ENCODE peak calls at places on chromosomes 11 and 22, in seven cellular contexts. U, P, H, W, T, L and C are unnamed samples.

GRCh38 chr11:60970369-60970774 is 1.1 kb upstream of the CD6 start:
- DNase-seq in H (no peak), T (no peak), P (peak), U (peak), L (peak), W (peak), C (no peak)

GRCh38 chr11:92227233-92227593 is 2.6 kb downstream of the FAT3 start:
- DNase-seq in L (peak), P (no peak), U (no peak), W (no peak), H (no peak), T (no peak), C (no peak)

GRCh38 chr11:117423046-117423575 is 95.5 kb downstream of the CEP164 start:
- DNase-seq in U (no peak), T (no peak), W (no peak), P (peak), H (peak), L (no peak), C (no peak)

GRCh38 chr11:115780625-115781024 is 276.4 kb upstream of the CADM1 start:
- DNase-seq in P (no peak), L (no peak), W (no peak), U (no peak), H (no peak), T (no peak), C (no peak)

GRCh38 chr11:35946766-35947165 is 2.9 kb downstream of the LDLRAD3 start:
- DNase-seq in P (no peak), T (no peak), W (no peak), H (no peak), L (no peak), U (no peak), C (no peak)

GRCh38 chr11:76653674-76654309 is 16.8 kb downstream of the LRRC32 start:
- DNase-seq in H (peak), T (no peak), L (no peak), P (no peak), U (no peak), W (peak), C (peak)

GRCh38 chr11:1239596-1240205 is 16.8 kb downstream of the MUC5B start:
- DNase-seq in P (no peak), T (no peak), H (no peak), U (no peak), W (no peak), L (no peak), C (no peak)

GRCh38 chr22:18075101-18075730 is 2.6 kb upstream of the PEX26 start:
- DNase-seq in L (no peak), T (no peak), H (no peak), P (peak), U (no peak), W (no peak), C (no peak)

GRCh38 chr11:72924568-72925190 is 110.5 kb downstream of the ATG16L2 start:
- DNase-seq in H (no peak), L (no peak), U (no peak), T (no peak), W (no peak), P (no peak), C (no peak)

GRCh38 chr22:20180640-20181039 is 29.8 kb upstream of the CCDC188 start:
- DNase-seq in W (no peak), T (no peak), U (no peak), P (no peak), L (no peak), H (no peak), C (no peak)

GRCh38 chr11:76599041-76600013 is 71.2 kb downstream of the LRRC32 start:
- DNase-seq in L (no peak), W (no peak), P (no peak), U (no peak), T (peak), H (no peak), C (no peak)

GRCh38 chr11:1005913-1006312 is 30.6 kb downstream of the MUC6 start:
- DNase-seq in W (peak), T (no peak), H (no peak), U (no peak), P (no peak), L (no peak), C (no peak)

GRCh38 chr22:44360686-44361381 is 48.1 kb upstream of the SHISAL1 start:
- DNase-seq in H (peak), T (peak), W (peak), U (no peak), L (no peak), P (peak), C (peak)

GRCh38 chr22:22168941-22169867 is 75.4 kb upstream of the VPREB1 start:
- DNase-seq in L (no peak), T (no peak), H (no peak), U (no peak), W (no peak), P (no peak), C (no peak)

GRCh38 chr11:70299636-70300035 is 29.1 kb downstream of the PPFIA1 start:
- DNase-seq in P (peak), H (no peak), L (no peak), U (no peak), T (no peak), W (no peak), C (no peak)

GRCh38 chr11:7538023-7538422 is 24.2 kb downstream of the PPFIBP2 start:
- DNase-seq in T (no peak), L (no peak), P (no peak), H (no peak), W (peak), U (no peak), C (no peak)

GRCh38 chr11:10350341-10350740 is 45.5 kb downstream of the ADM start:
- DNase-seq in P (no peak), W (no peak), H (no peak), L (no peak), U (no peak), T (no peak), C (no peak)